ENCODE peak calls at places on chromosome 14, in seven cellular contexts. X, R, I, V, H, Z and U are unnamed samples.

GRCh38 chr14:59159169-59159568 is 29.3 kb upstream of the DAAM1 start:
- DNase-seq in X (peak), R (no peak), I (no peak), V (no peak), H (peak), Z (no peak), U (no peak)

GRCh38 chr14:91058017-91058675 is 2.3 kb downstream of the RPS6KA5 start:
- DNase-seq in X (no peak), R (no peak), I (no peak), V (no peak), H (peak), Z (no peak), U (peak)

GRCh38 chr14:102811254-102811963 is 34.2 kb downstream of the TRAF3 start:
- DNase-seq in X (no peak), R (no peak), I (no peak), V (no peak), H (no peak), Z (no peak), U (peak)

GRCh38 chr14:89576960-89577359 is 159.9 kb upstream of the FOXN3 start:
- DNase-seq in X (peak), R (peak), I (peak), V (peak), H (no peak), Z (no peak), U (no peak)

GRCh38 chr14:59688224-59689170 is 111.9 kb upstream of the CCDC175 start:
- DNase-seq in X (peak), R (peak), I (peak), V (peak), H (peak), Z (peak), U (peak)

GRCh38 chr14:57847096-57847495 is 18.8 kb downstream of the SLC35F4 start:
- DNase-seq in X (no peak), R (no peak), I (no peak), V (no peak), H (no peak), Z (no peak), U (no peak)

GRCh38 chr14:60789656-60790055 is 55.1 kb downstream of the MNAT1 start:
- DNase-seq in X (peak), R (no peak), I (no peak), V (no peak), H (no peak), Z (no peak), U (peak)

GRCh38 chr14:102826161-102826560 is 48.9 kb downstream of the TRAF3 start:
- DNase-seq in X (no peak), R (no peak), I (no peak), V (no peak), H (no peak), Z (no peak), U (no peak)

GRCh38 chr14:101561145-101561896 is at the start of gene DIO3:
- DNase-seq in X (no peak), R (peak), I (peak), V (no peak), H (no peak), Z (peak), U (no peak)

GRCh38 chr14:56168007-56168616 is 49.9 kb downstream of the PELI2 start:
- DNase-seq in X (no peak), R (no peak), I (no peak), V (no peak), H (no peak), Z (no peak), U (peak)

GRCh38 chr14:102229739-102230092 is 75.2 kb downstream of the MOK start:
- DNase-seq in X (no peak), R (no peak), I (no peak), V (no peak), H (no peak), Z (no peak), U (no peak)

DNA sequence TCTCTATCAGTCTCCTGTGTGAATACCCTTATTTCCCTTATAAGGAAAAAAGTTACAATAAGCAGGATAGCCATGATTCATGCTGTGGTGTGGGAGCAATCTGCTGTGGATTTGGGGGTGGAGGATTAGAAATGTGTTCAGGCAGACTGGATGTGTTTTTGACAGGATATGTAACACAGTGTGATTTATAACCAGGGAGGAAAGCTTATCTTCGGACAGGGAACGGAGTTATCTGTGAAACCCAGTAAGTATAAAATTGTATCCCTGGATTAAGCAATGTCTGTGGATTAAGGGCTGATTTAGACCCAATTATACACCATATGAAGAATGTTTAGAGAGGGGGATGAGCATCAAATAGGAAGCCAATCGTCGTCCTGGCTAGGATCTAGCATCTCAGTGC is 68.8 kb downstream of the DAD1 start:
- DNase-seq in X (peak), R (no peak), I (no peak), V (no peak), H (peak), Z (no peak), U (no peak)
- H3K4me2 ChIP-seq in X (peak), R (no peak), I (no peak), V (no peak), H (no peak), Z (no peak), U (no peak)

GRCh38 chr14:97074860-97075259 is 277.7 kb downstream of the VRK1 start:
- DNase-seq in X (no peak), R (no peak), I (no peak), V (no peak), H (no peak), Z (no peak), U (no peak)
- H2BK5ac ChIP-seq in X (no peak), R (no peak), I (no peak), V (no peak), H (no peak), Z (no peak), U (no peak)

DNA sequence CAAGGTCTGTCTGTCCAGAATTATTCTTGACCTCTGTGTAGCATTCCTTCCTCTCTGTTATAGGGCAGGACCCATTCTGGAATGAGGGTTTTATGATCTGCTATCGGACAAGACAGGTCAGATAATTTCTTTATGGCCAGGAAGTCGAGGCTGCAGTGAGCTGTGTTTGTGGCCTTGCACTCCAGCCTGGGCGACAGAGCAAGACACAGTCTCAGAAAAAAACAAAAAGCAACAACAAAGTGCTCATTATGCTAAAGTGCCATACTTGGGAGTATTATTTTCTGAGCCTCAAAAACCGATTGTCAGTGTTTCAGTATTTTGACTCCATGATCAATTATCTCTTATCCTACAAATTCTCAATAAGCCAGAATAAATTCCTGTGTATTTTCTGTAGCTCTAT is 4.1 kb downstream of the CIPC start:
- DNase-seq in X (no peak), R (no peak), I (no peak), V (no peak), H (no peak), Z (no peak), U (peak)
- H3K18ac ChIP-seq in X (no peak), R (no peak), I (no peak), V (no peak), H (no peak), Z (no peak), U (no peak)

DNA sequence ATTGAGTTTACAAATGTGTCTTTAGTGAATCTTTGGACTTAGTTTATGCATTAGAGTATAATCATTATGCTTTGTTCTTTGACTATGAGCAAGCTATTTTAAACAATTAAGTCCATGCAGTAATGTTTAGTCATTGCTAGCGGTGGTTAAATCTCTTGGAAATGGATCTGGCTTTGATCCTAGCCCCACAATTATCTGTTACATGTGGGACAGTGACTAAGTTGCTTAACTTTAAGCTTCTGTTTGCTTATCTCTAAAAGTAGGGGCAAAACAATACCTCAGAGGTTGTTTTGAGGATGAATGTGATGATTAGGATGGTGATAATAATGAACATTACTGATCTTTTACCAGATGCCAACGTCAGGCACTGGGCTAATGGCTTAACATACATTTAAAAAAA is 124.2 kb downstream of the NPAS3 start:
- DNase-seq in X (no peak), R (no peak), I (peak), V (no peak), H (peak), Z (no peak), U (peak)
- H3K4me2 ChIP-seq in X (no peak), R (no peak), I (no peak), V (no peak), H (no peak), Z (no peak), U (no peak)

GRCh38 chr14:92980866-92981265 is 57.9 kb downstream of the CHGA start:
- DNase-seq in X (no peak), R (no peak), I (no peak), V (no peak), H (no peak), Z (no peak), U (no peak)
- H2BK5ac ChIP-seq in X (no peak), R (no peak), I (no peak), V (no peak), H (no peak), Z (no peak), U (no peak)

DNA sequence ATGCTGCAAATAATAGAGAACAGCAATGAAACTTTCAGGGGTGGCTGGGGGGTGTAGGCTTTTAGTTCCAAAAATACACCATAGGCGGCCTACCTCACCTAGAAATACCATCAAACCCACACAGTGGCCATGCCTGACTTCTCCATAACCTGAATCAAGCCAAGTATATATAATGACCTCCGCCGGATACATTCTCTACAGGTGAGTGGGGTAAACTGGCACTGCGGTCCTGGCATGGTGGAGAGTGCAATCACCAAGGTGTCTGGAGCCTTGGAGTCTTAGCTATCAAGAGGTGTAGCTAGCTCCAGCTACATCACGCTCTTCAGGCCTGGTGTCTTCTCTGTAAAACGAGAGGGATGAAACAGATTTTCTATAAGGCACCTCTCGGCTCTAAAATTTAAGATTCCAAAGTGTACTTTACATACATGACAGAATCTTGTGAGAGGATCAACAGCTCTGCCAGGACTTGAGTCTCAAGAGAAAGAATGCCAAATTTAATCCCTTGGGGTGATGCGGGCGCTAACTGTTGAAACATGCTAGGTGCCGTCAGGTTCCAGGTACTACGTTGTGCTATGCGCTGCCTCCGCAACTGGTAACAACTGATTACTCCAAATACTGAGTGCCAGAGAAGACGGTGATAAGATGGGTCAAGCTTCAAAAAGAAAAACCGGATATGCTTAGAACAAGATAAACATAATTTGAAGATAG is 1.0 kb downstream of the ZBTB25 start:
- DNase-seq in X (peak), R (no peak), I (peak), V (no peak), H (no peak), Z (no peak), U (peak)
- H3K18ac ChIP-seq in X (peak), R (no peak), I (no peak), V (no peak), H (peak), Z (no peak), U (peak)

GRCh38 chr14:52333108-52333507 is 19.0 kb downstream of the PTGER2 start:
- DNase-seq in X (no peak), R (no peak), I (no peak), V (no peak), H (no peak), Z (no peak), U (no peak)
- H3K4me2 ChIP-seq in X (no peak), R (no peak), I (no peak), V (no peak), H (no peak), Z (no peak), U (no peak)

GRCh38 chr14:20989464-20989786 is 355 bp upstream of the METTL17 start:
- DNase-seq in X (no peak), R (no peak), I (no peak), V (no peak), H (no peak), Z (no peak), U (no peak)

GRCh38 chr14:20986811-20987210 is 3.0 kb upstream of the METTL17 start:
- DNase-seq in X (peak), R (no peak), I (no peak), V (no peak), H (peak), Z (no peak), U (peak)

GRCh38 chr14:20988717-20989116 is 1.1 kb upstream of the METTL17 start:
- DNase-seq in X (no peak), R (no peak), I (no peak), V (no peak), H (no peak), Z (no peak), U (no peak)

DNA sequence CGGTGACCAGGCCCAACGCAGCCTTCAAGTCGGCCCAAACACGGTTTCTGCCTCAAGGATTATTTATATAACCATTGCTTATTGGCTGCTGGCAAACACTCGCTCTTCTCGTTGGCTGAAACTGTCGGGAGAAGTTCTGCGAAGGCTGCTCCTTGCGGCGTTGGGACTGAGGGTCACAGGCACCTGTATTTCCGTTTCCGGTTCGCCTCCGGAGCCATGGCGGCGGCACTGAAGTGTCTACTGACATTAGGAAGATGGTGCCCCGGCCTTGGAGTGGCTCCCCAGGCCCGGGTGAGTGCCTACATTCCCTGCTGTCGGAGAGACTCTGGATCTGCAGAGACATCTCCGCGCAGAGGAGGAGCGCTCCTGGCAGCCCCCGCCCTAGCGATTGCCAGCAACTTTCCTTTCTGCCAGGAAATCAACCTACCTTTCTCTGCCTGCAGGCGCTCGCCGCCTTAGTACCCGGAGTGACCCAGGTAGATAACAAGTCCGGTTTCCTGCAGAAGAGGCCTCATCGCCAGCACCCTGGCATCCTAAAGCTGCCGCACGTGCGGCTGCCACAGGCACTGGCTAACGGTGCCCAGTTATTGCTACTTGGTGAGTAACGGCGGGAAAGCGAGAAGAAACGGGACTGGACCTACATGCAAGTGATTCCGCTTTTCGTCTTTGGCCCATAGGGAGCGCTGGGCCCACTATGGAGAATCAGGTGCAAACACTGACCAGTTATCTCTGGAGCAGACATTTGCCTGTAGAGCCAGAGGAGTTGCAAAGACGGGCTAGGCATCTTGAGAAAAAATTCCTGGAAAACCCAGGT is at the start of gene METTL17:
- DNase-seq in X (peak), R (peak), I (peak), V (peak), H (peak), Z (peak), U (peak)
- H2BK5ac ChIP-seq in X (peak), R (no peak), I (peak), V (peak), H (no peak), Z (peak), U (peak)